ENCODE peak calls at places on chromosomes 4 and X, in nine cellular contexts. J, K, N, U, T, Z, O, H and Y are unnamed samples.

GRCh38 chrX:13750204-13750603 is 15.7 kb downstream of the OFD1 start:
- DNase-seq in J (no peak), K (peak; percentile 69), N (no peak), U (peak; percentile 48), T (peak; percentile 13), Z (no peak), O (no peak), H (no peak), Y (peak; percentile 60)

GRCh38 chrX:46250151-46250550 is 295.1 kb downstream of the ZNF674 start:
- DNase-seq in J (no peak), K (no peak), N (no peak), U (no peak), T (no peak), Z (no peak), O (no peak), H (no peak), Y (no peak)

GRCh38 chrX:134932528-134933217 is 58.1 kb upstream of the SMIM10 start:
- DNase-seq in J (no peak), K (no peak), N (no peak), U (peak; percentile 74), T (no peak), Z (no peak), O (no peak), H (no peak), Y (no peak)

GRCh38 chr4:42366959-42367358 is 30.3 kb upstream of the SHISA3 start:
- DNase-seq in J (no peak), K (no peak), N (no peak), U (no peak), T (no peak), Z (no peak), O (no peak), H (no peak), Y (no peak)

GRCh38 chrX:81377329-81377728 is 175.4 kb downstream of the SH3BGRL start:
- DNase-seq in J (no peak), K (peak; percentile 26), N (no peak), U (peak; percentile 27), T (no peak), Z (no peak), O (no peak), H (no peak), Y (peak; percentile 22)

GRCh38 chr4:79247695-79248394 is 78.0 kb downstream of the NAA11 start:
- DNase-seq in J (no peak), K (no peak), N (no peak), U (no peak), T (no peak), Z (no peak), O (no peak), H (no peak), Y (no peak)

GRCh38 chrX:69285881-69286545 is 120.8 kb upstream of the PJA1 start:
- DNase-seq in J (peak; percentile 73), K (peak; percentile 21), N (peak; percentile 67), U (no peak), T (peak; percentile 0), Z (peak; percentile 55), O (peak; percentile 65), H (peak; percentile 89), Y (peak; percentile 45)

GRCh38 chrX:3549442-3549875 is 164.0 kb downstream of the PRKX start:
- DNase-seq in J (no peak), K (peak; percentile 61), N (no peak), U (peak; percentile 48), T (no peak), Z (peak; percentile 48), O (no peak), H (no peak), Y (peak; percentile 75)

GRCh38 chr4:140038031-140038533 is 115.9 kb downstream of the MAML3 start:
- DNase-seq in J (no peak), K (peak; percentile 62), N (no peak), U (peak; percentile 71), T (no peak), Z (no peak), O (no peak), H (no peak), Y (no peak)

GRCh38 chr4:182174979-182175378 is 68.2 kb upstream of the TENM3 start:
- DNase-seq in J (no peak), K (no peak), N (no peak), U (no peak), T (no peak), Z (no peak), O (no peak), H (no peak), Y (no peak)

GRCh38 chr4:156830356-156830755 is 141.2 kb downstream of the PDGFC start:
- DNase-seq in J (no peak), K (no peak), N (no peak), U (peak; percentile 79), T (no peak), Z (no peak), O (no peak), H (no peak), Y (no peak)

GRCh38 chr4:878796-879729 is 53.1 kb downstream of the GAK start:
- DNase-seq in J (no peak), K (no peak), N (no peak), U (no peak), T (no peak), Z (no peak), O (no peak), H (no peak), Y (no peak)

GRCh38 chr4:73434311-73434710 is 1.7 kb upstream of the AFP start:
- DNase-seq in J (no peak), K (peak; percentile 7), N (no peak), U (peak; percentile 7), T (peak; percentile 4), Z (no peak), O (no peak), H (no peak), Y (peak; percentile 1)

GRCh38 chrX:41457618-41458192 is 10.6 kb downstream of the NYX start:
- DNase-seq in J (no peak), K (no peak), N (no peak), U (no peak), T (no peak), Z (no peak), O (no peak), H (no peak), Y (peak; percentile 27)

GRCh38 chr4:183503497-183504063 is 1.3 kb upstream of the ING2 start:
- DNase-seq in J (no peak), K (no peak), N (no peak), U (no peak), T (no peak), Z (no peak), O (no peak), H (no peak), Y (no peak)

GRCh38 chrX:69387559-69388487 is 116.3 kb upstream of the NALF2 start:
- DNase-seq in J (no peak), K (peak; percentile 46), N (peak; percentile 46), U (peak; percentile 21), T (peak; percentile 31), Z (no peak), O (no peak), H (peak; percentile 64), Y (peak; percentile 57)

DNA sequence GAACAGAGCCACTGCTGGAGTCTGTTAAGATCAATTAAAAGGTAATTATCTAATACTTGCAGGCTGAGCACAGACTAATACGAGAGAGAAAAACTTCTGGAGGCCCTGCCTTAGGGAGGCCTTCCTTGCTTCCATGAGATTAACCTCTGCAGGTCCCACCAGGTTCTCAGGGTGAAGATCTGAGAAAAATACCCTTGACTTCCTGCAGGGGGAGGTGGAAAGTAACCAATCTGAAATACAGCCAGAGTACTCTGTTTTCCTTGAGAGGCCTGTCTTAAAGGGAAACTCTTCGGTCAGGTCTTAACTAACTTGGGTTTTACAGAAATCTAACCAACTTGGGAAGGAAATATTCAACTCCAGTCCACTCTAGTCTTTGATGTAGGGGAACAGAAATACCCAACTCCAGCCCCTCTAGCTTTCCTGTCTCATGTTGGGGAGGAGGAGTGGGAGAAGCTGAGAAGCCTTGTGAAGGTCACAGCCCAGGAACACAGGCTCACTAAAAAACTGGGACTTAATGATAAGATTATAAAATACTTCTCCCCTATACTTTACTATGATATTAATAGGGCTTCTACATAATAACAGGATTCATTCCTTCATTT is 77.1 kb downstream of the TBCK start:
- DNase-seq in J (no peak), K (peak; percentile 50), N (no peak), U (peak; percentile 34), T (peak; percentile 27), Z (no peak), O (no peak), H (no peak), Y (peak; percentile 52)
- TF ChIP-seq CTCF in J (peak; percentile 53), K (peak; percentile 36), N (no peak), U (peak; percentile 51), T (no peak), Z (peak; percentile 61), O (peak; percentile 75), H (no peak), Y (peak; percentile 56)

DNA sequence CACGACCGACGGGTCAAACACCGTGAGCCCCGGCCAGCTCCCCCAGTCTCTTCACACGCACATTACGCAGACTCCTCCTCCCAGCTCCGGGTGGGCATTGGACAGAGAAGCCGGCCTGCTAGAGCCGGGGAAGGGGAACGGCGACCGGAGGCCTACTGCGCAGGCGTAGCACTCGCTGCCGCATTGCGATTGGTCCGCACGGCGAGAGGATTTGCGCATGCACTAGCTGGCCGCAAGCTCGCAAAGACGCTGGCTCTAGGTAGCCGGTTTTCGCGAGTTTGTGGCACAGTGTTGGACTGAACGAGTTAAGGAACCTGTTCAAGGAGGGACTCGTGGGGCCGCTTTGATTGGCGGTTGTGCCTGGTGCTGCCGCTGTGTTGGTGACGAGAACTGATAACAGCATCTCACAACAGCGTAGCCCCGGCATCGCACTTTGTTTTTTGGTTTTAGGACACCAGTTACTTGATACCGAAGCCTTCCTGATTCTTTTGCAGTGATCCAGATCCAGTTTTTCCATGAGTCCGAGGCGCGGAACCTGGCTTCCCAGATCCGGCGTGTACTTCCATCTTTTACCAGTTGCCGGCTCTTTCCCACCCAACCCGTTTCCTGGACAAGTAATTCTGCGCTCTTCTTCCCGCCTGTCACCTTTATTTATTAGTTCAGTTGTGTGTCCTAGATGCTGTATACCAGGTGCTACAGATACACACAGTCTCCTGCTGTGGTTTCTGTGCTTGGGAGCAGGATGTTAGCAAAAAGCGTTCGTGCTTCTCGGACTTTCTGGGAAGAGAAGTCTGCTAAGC is at the start of gene AIFM1:
- DNase-seq in J (peak; percentile 95), K (peak; percentile 98), N (peak; percentile 90), U (peak; percentile 94), T (peak; percentile 89), Z (peak; percentile 80), O (peak; percentile 92), H (peak; percentile 92), Y (peak; percentile 97)
- TF ChIP-seq POLR2A in J (no peak), K (peak; percentile 89), N (peak; percentile 14), U (no peak), T (peak; percentile 66), Z (no peak), O (peak; percentile 44), H (peak; percentile 46), Y (peak; percentile 71)

GRCh38 chrX:136731207-136731782 is 49.4 kb downstream of the ARHGEF6 start:
- DNase-seq in J (no peak), K (no peak), N (no peak), U (no peak), T (no peak), Z (no peak), O (no peak), H (no peak), Y (no peak)
- H3K4me3 ChIP-seq in J (no peak overlapping the region), K (no peak overlapping the region), N (no peak overlapping the region), U (no peak overlapping the region), T (no peak overlapping the region), Z (no peak overlapping the region), O (no peak overlapping the region), H (no peak overlapping the region), Y (no peak overlapping the region)

DNA sequence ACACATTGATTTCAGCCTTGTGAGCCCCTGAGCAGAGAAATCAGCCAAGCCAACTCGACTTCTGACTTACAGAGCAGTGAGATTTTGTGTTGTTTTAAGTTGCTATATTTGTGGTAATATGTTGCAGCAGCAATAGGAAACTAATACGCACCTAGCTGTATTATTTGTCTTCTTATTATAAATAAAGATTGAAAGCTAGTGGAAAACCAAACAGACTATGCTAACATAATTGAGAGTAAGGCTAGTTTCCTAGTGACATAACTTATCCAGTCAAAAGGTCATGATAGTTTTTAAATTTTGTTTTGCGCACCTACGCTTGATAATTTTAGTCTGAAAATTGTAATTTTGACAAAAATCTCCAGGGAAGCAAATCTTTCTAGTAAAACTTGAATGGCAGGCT is 145.7 kb upstream of the HCCS start:
- DNase-seq in J (no peak), K (no peak), N (no peak), U (no peak), T (no peak), Z (no peak), O (no peak), H (no peak), Y (no peak)
- TF ChIP-seq CTCF in J (no peak), K (no peak), N (no peak), U (no peak), T (no peak), Z (no peak), O (no peak), H (no peak), Y (no peak)